ENCODE peak calls at places on chromosome 17, in six cellular contexts. Y is thoracic aorta; L is mesendoderm; W is tibial nerve; O is CD4-positive, CD25-positive, alpha-beta regulatory T cell; G is Peyer's patch. Q is an unnamed sample.
A peak's percentile ranks its signal among the peaks of the same experiment; 100 is the strongest.

GRCh38 chr17:60391419-60392041 is 403 bp downstream of the USP32 start:
- DNase-seq in Y (no peak), L (no peak), W (no peak), O (no peak), G (no peak), Q (no peak)

GRCh38 chr17:56754523-56755208 is 79.1 kb downstream of the C17orf67 start:
- DNase-seq in Y (no peak), L (peak; percentile 77), W (no peak), O (peak; percentile 21), G (no peak), Q (no peak)

GRCh38 chr17:57294075-57294474 is 37.8 kb downstream of the MSI2 start:
- DNase-seq in Y (no peak), L (no peak), W (no peak), O (no peak), G (no peak), Q (no peak)

GRCh38 chr17:77383613-77384608 is 243.1 kb downstream of the SEC14L1 start:
- DNase-seq in Y (no peak), L (no peak), W (no peak), O (no peak), G (no peak), Q (peak; percentile 82)

GRCh38 chr17:9032151-9032550 is 10.8 kb downstream of the NTN1 start:
- DNase-seq in Y (no peak), L (no peak), W (no peak), O (no peak), G (no peak), Q (no peak)

GRCh38 chr17:76432712-76433336 is 20.1 kb downstream of the UBE2O start:
- DNase-seq in Y (no peak), L (peak; percentile 55), W (no peak), O (no peak), G (no peak), Q (no peak)

GRCh38 chr17:45022655-45023339 is 28.6 kb downstream of the DCAKD start:
- DNase-seq in Y (no peak), L (peak; percentile 46), W (no peak), O (no peak), G (no peak), Q (no peak)

GRCh38 chr17:7774037-7774659 is 56.6 kb downstream of the DNAH2 start:
- DNase-seq in Y (no peak), L (peak; percentile 37), W (no peak), O (no peak), G (no peak), Q (no peak)

GRCh38 chr17:45775576-45776011 is 8.5 kb upstream of the CRHR1 start:
- DNase-seq in Y (no peak), L (no peak), W (no peak), O (no peak), G (no peak), Q (peak; percentile 32)

GRCh38 chr17:17073627-17074521 is 31.6 kb downstream of the MPRIP start:
- DNase-seq in Y (no peak), L (no peak), W (peak; percentile 10), O (no peak), G (peak; percentile 34), Q (no peak)

GRCh38 chr17:860805-861204 is 78.7 kb downstream of the MRM3 start:
- DNase-seq in Y (no peak), L (no peak), W (no peak), O (no peak), G (no peak), Q (no peak)

GRCh38 chr17:59851431-59852375 is 41.0 kb downstream of the TUBD1 start:
- DNase-seq in Y (no peak), L (no peak), W (no peak), O (no peak), G (no peak), Q (no peak)

GRCh38 chr17:29263916-29264315 is 17.3 kb downstream of the CRYBA1 start:
- DNase-seq in Y (no peak), L (no peak), W (no peak), O (no peak), G (no peak), Q (no peak)

GRCh38 chr17:32159586-32160438 is 17.5 kb downstream of the RHOT1 start:
- DNase-seq in Y (no peak), L (no peak), W (no peak), O (no peak), G (no peak), Q (no peak)

GRCh38 chr17:32155896-32156295 is 13.6 kb downstream of the RHOT1 start:
- DNase-seq in Y (no peak), L (no peak), W (no peak), O (no peak), G (no peak), Q (no peak)

GRCh38 chr17:32158870-32159585 is 16.7 kb downstream of the RHOT1 start:
- DNase-seq in Y (no peak), L (no peak), W (no peak), O (no peak), G (no peak), Q (no peak)

GRCh38 chr17:32157225-32157624 is 14.9 kb downstream of the RHOT1 start:
- DNase-seq in Y (no peak), L (no peak), W (no peak), O (no peak), G (no peak), Q (no peak)

GRCh38 chr17:32156656-32157055 is 14.4 kb downstream of the RHOT1 start:
- DNase-seq in Y (no peak), L (no peak), W (no peak), O (no peak), G (no peak), Q (no peak)
- H3K27ac ChIP-seq in Y (no peak overlapping the region), L (no peak overlapping the region), W (no peak overlapping the region), O (no peak overlapping the region), G (no peak overlapping the region), Q (peak overlapping the region; percentile 62)

GRCh38 chr17:78974635-78975591 is 4.8 kb downstream of the LGALS3BP start:
- DNase-seq in Y (peak; percentile 47), L (peak; percentile 57), W (peak; percentile 72), O (no peak), G (peak; percentile 72), Q (peak; percentile 80)
- H3K4me1 ChIP-seq in Y (peaks cover 17% of the 10 kb centered on the region), L (no peaks in the 10 kb centered on the region), W (peaks cover 56% of the 10 kb centered on the region), O (peaks cover 10% of the 10 kb centered on the region), G (peaks cover 3% of the 10 kb centered on the region), Q (peaks cover 28% of the 10 kb centered on the region)

GRCh38 chr17:19738757-19739156 is 9.3 kb downstream of the ALDH3A1 start:
- DNase-seq in Y (no peak), L (no peak), W (no peak), O (no peak), G (no peak), Q (no peak)
- H3K27ac ChIP-seq in Y (no peak overlapping the region), L (no peak overlapping the region), W (no peak overlapping the region), O (no peak overlapping the region), G (no peak overlapping the region), Q (no peak overlapping the region)

GRCh38 chr17:47704781-47705180 is 10.8 kb downstream of the TBKBP1 start:
- DNase-seq in Y (no peak), L (no peak), W (no peak), O (no peak), G (peak; percentile 33), Q (no peak)
- H3K4me1 ChIP-seq in Y (no peaks in the 10 kb centered on the region), L (peaks cover 20% of the 10 kb centered on the region), W (peaks cover 14% of the 10 kb centered on the region), O (peaks cover 63% of the 10 kb centered on the region), G (no peaks in the 10 kb centered on the region), Q (peaks cover 19% of the 10 kb centered on the region)